ENCODE peak calls at places on chromosome 4, in five cellular contexts. E is GM12878, Q is WTC11, J is H1, V is HCT116. M is an unnamed sample.

GRCh38 chr4:6017030-6017429 is 1.2 kb downstream of the C4orf50 start:
- DNase-seq in Q (no peak), V (no peak), J (no peak), E (no peak), M (no peak)

GRCh38 chr4:182582245-182582644 is 334.9 kb downstream of the DCTD start:
- DNase-seq in Q (no peak), E (no peak), J (no peak), V (no peak), M (no peak)

GRCh38 chr4:154618708-154619315 is 6.4 kb upstream of the FGG start:
- DNase-seq in Q (peak), J (peak), V (peak), E (peak), M (no peak)

GRCh38 chr4:85556293-85556692 is 81.3 kb downstream of the ARHGAP24 start:
- DNase-seq in V (no peak), J (no peak), E (peak), Q (no peak), M (no peak)

GRCh38 chr4:54898163-54898562 is 227.2 kb downstream of the KDR start:
- DNase-seq in E (no peak), V (no peak), Q (no peak), J (no peak), M (no peak)

GRCh38 chr4:92305148-92305877 is 1.5 kb downstream of the GRID2 start:
- DNase-seq in J (peak), V (peak), Q (peak), E (no peak), M (no peak)

GRCh38 chr4:137981277-137981676 is 260.9 kb downstream of the SLC7A11 start:
- DNase-seq in J (no peak), Q (no peak), E (no peak), V (peak), M (no peak)

GRCh38 chr4:104128850-104129213 is 365.9 kb downstream of the CXXC4 start:
- DNase-seq in V (peak), J (no peak), Q (no peak), E (no peak), M (no peak)

GRCh38 chr4:45985038-45985437 is 138.8 kb downstream of the GABRG1 start:
- DNase-seq in Q (no peak), E (no peak), V (no peak), J (no peak), M (no peak)

GRCh38 chr4:55308071-55308470 is 38.0 kb upstream of the SRD5A3 start:
- DNase-seq in V (no peak), E (no peak), Q (no peak), J (no peak), M (no peak)

GRCh38 chr4:64539234-64539849 is 130.1 kb upstream of the TECRL start:
- DNase-seq in Q (peak), V (peak), E (peak), J (no peak), M (peak)

GRCh38 chr4:33996075-33996718 is 2248.1 kb downstream of the ARAP2 start:
- DNase-seq in E (no peak), Q (no peak), V (no peak), J (no peak), M (no peak)

GRCh38 chr4:39365360-39365759 is 802 bp downstream of the RFC1 start:
- DNase-seq in E (no peak), V (no peak), J (no peak), Q (no peak), M (no peak)

GRCh38 chr4:57303012-57303751 is 193.0 kb upstream of the IGFBP7 start:
- DNase-seq in J (no peak), E (no peak), V (no peak), Q (no peak), M (no peak)

GRCh38 chr4:663438-664428 is 10.3 kb downstream of the ATP5ME start:
- DNase-seq in J (no peak), Q (peak), V (no peak), E (no peak), M (no peak)

GRCh38 chr4:134174271-134174670 is 27.3 kb downstream of the PABPC4L start:
- DNase-seq in E (no peak), J (no peak), V (no peak), Q (no peak), M (no peak)

GRCh38 chr4:54092405-54092759 is 7.6 kb upstream of the GSX2 start:
- DNase-seq in E (no peak), V (no peak), J (no peak), Q (no peak), M (no peak)

GRCh38 chr4:33218238-33218637 is 2498.1 kb downstream of the PCDH7 start:
- DNase-seq in E (no peak), Q (no peak), J (no peak), V (no peak), M (no peak)

GRCh38 chr4:87073570-87074470 is 139.0 kb downstream of the AFF1 start:
- DNase-seq in E (peak), Q (no peak), V (no peak), J (no peak), M (no peak)

GRCh38 chr4:47714269-47714668 is 123.6 kb downstream of the CORIN start:
- DNase-seq in Q (no peak), J (no peak), E (no peak), V (no peak), M (no peak)

GRCh38 chr4:87848622-87849351 is 16.0 kb downstream of the MEPE start:
- DNase-seq in V (peak), Q (peak), E (no peak), J (no peak), M (peak)

GRCh38 chr4:185902654-185903053 is 90.7 kb upstream of the SORBS2 start:
- DNase-seq in E (no peak), J (no peak), Q (no peak), V (no peak), M (no peak)

GRCh38 chr4:75844151-75844662 is 58.0 kb downstream of the PPEF2 start:
- DNase-seq in J (no peak), E (no peak), Q (no peak), V (no peak), M (no peak)

GRCh38 chr4:159764343-159764952 is 661.6 kb downstream of the RAPGEF2 start:
- DNase-seq in E (no peak), Q (no peak), J (peak), V (peak), M (peak)

GRCh38 chr4:142660728-142661127 is 185.4 kb downstream of the INPP4B start:
- DNase-seq in E (no peak), Q (peak), V (no peak), J (no peak), M (no peak)

GRCh38 chr4:98542011-98542410 is 116.4 kb downstream of the TSPAN5 start:
- DNase-seq in V (no peak), E (no peak), J (no peak), Q (no peak), M (no peak)

GRCh38 chr4:10534820-10535219 is 77.6 kb upstream of the ZNF518B start:
- DNase-seq in V (no peak), E (peak), J (no peak), Q (no peak), M (no peak)

GRCh38 chr4:39043058-39043696 is 11.0 kb upstream of the TMEM156 start:
- DNase-seq in E (no peak), V (no peak), Q (no peak), J (no peak), M (no peak)

GRCh38 chr4:184911310-184911709 is 85.5 kb upstream of the ACSL1 start:
- DNase-seq in Q (no peak), V (peak), J (no peak), E (no peak), M (no peak)

GRCh38 chr4:150570123-150570522 is 11.8 kb upstream of the MAB21L2 start:
- DNase-seq in J (no peak), E (no peak), Q (no peak), V (no peak), M (no peak)

GRCh38 chr4:157886650-157887049 is 286.2 kb downstream of the GASK1B start:
- DNase-seq in J (no peak), Q (no peak), E (no peak), V (no peak), M (no peak)

GRCh38 chr4:142811034-142811433 is 35.1 kb downstream of the INPP4B start:
- DNase-seq in V (no peak), Q (no peak), J (no peak), E (no peak), M (no peak)

GRCh38 chr4:168621806-168622589 is 125.1 kb downstream of the PALLD start:
- DNase-seq in E (no peak), Q (no peak), J (no peak), V (no peak), M (no peak)

GRCh38 chr4:121360496-121360895 is 20.3 kb downstream of the QRFPR start:
- DNase-seq in E (no peak), Q (no peak), J (no peak), V (no peak), M (no peak)

GRCh38 chr4:94827481-94828110 is 69.8 kb downstream of the BMPR1B start:
- DNase-seq in J (no peak), E (no peak), V (peak), Q (no peak), M (peak)

GRCh38 chr4:108529984-108530901 is 90.1 kb upstream of the RPL34 start:
- DNase-seq in E (no peak), Q (no peak), V (no peak), J (no peak), M (no peak)

GRCh38 chr4:163085085-163085484 is 81.6 kb downstream of the NAF1 start:
- DNase-seq in E (no peak), V (no peak), J (no peak), Q (no peak), M (no peak)

GRCh38 chr4:98166025-98166730 is 22.9 kb upstream of the STPG2 start:
- DNase-seq in Q (no peak), J (no peak), V (peak), E (no peak), M (no peak)

GRCh38 chr4:166146806-166147540 is 273.9 kb downstream of the TLL1 start:
- DNase-seq in V (no peak), E (no peak), Q (no peak), J (no peak), M (no peak)

GRCh38 chr4:169384741-169385140 is 114.0 kb upstream of the SH3RF1 start:
- DNase-seq in E (no peak), Q (no peak), V (no peak), J (no peak), M (no peak)

DNA sequence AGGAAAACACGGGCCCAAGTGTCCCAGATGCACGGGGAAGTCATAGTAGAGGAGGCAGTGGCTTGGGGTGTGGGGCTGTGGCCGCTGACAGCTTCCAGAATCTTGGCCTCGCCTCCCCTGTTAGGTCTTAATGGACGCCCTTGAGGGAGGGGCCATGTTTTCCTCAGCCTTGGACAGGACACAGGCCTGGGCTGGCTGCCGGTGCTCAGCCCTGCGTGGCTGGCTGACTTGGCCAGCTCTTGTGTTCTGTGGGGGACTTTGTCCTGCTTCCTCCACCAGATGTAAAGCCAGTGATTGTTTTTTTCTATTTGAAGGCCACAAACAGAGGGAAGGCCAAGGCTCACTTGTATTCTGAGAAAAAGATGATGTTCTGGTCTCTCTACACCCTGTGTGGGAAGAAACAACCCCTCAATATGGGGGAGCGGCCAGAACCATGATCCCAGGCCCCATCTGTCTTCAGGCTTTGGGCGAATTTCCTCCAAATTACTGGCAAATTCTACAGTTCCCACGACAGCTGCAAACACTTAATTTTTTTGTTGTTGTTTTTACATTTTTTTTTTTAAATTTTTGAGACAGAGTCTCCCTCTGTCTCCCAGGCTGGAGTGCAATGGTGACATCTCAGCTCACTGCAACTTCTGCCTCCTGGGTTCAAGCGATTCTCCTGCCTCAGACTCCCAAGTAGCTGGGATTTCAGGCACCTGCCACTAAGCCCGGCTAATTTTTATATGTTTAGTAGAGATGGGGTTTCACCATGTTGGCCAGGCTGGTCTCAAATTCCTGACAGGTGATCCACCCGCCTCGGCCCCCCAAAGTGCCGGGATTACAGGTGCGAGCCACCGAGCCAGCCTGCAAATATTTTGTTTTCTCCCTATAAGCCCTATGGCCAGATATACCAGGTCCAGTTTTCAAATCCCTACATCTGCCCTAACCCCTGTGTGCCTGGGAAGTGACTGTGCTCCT is 71.4 kb downstream of the HTRA3 start:
- DNase-seq in J (no peak), Q (no peak), E (no peak), V (no peak), M (no peak)
- TF ChIP-seq SP1 in J (no peak), Q (no peak), E (no peak), V (no peak), M (no peak)

DNA sequence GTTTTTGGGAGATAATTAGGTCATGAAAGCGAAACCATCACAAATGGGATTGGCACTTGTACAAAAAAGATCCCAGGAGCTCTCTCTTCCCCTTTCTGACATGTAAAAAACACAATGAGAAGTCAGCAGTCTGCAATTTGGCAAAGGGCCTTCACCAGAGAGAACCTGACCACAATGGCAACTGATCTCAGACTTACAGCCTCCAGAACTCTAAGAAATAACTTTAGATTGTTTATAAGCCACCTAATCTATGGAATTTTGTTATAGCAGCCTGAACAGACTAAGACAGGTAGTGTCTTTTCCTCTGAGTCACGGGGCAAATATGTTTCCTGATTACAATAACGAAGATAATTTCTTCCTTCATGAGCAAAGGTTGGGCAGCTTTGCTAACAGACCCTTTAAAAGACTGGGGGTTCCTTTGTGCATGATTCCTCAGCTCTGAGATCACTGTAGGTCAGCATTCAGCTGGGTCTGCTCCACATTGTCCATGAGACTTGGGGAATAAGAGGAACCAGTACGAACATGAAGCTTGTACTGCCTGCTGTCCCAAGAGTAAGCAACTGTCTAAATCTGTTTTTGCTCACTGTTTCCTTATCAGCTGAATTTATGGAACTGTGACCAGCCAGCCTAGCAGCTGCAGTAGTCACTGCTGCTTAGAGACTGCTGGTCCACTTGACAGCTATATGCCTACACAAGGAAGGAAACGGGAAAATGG is 191.7 kb downstream of the ANAPC10 start:
- DNase-seq in Q (no peak), V (no peak), E (peak), J (no peak), M (no peak)
- TF ChIP-seq MAX in Q (no peak), V (no peak), E (no peak), J (no peak), M (no peak)

DNA sequence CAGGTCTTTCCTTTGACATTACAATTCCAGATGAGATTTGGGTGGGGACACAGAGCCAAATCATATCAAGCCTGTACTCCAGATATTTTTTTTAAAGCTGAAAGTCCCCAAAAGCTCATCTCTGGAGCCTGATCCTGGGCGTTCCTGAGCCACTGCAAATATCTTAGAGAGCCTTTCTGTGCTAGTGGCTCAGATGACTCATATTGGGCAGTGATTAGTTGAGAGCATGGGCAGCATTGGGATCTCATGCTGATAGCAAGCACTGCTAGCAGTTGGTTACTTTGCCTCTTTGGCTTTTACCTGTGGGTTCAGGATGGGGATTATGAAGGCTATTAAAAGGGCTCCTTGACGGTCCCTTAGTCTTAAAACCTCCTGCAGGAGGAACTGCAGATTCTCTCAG is 51.4 kb upstream of the SCRG1 start:
- DNase-seq in Q (no peak), J (no peak), V (no peak), E (no peak), M (no peak)
- TF ChIP-seq SP1 in Q (no peak), J (no peak), V (no peak), E (no peak), M (no peak)

DNA sequence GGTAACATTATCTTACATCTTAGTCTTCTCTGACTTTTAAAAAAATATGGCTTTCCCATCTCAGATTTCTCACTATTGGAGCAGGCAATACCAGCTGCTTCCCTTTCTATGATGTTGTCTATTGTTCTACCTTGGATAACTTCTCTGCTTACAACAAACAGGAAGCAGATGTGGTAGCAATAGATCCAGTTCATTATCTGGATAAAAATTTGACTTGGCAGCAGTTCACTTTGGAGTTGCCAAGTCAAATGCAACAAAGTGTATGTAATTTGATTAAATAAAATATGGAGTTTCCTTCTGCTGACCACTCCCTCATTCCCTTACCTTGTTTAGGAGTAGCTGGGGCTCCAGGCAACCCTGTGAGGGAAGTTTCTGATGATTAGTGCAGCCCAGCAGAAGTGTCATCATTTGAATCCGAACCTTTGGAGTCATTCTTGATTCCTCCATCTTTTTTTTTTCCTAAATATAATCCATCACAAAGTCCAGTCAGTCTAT is 72.0 kb upstream of the GPRIN3 start:
- DNase-seq in V (no peak), E (no peak), Q (no peak), J (no peak), M (no peak)
- TF ChIP-seq MAX in V (no peak), E (no peak), Q (no peak), J (no peak), M (no peak)